ENCODE peak calls at places on chromosomes 2 and 18, in seven cellular contexts. Z is NCI-H524, M is A172, N is GM23248, J is A673, R is IMR-90, D is GM19239. Y is an unnamed sample.

GRCh38 chr18:63505566-63506335 is 29.0 kb downstream of the SERPINB5 start:
- DNase-seq in D (no peak), N (peak), J (peak), M (peak), R (peak), Z (peak), Y (peak)

GRCh38 chr18:76053551-76053950 is 441.5 kb downstream of the ZNF516 start:
- DNase-seq in R (no peak), J (no peak), M (no peak), Z (no peak), N (no peak), D (no peak), Y (no peak)

GRCh38 chr2:172098650-172099471 is 3.8 kb downstream of the DLX2 start:
- DNase-seq in J (peak), N (peak), R (peak), Z (no peak), D (no peak), M (peak), Y (no peak)

GRCh38 chr2:84970266-84970955 is 550 bp upstream of the KCMF1 start:
- DNase-seq in N (peak), J (peak), D (peak), M (peak), Z (no peak), R (peak), Y (peak)

GRCh38 chr2:72330673-72331072 is 183.0 kb upstream of the CYP26B1 start:
- DNase-seq in D (no peak), M (no peak), N (no peak), R (peak), Z (no peak), J (peak), Y (no peak)

GRCh38 chr2:207258191-207258991 is 92.6 kb upstream of the KLF7 start:
- DNase-seq in R (peak), M (peak), D (no peak), N (peak), J (peak), Z (peak), Y (peak)

GRCh38 chr18:26863921-26864497 is 1.5 kb downstream of the AQP4 start:
- DNase-seq in J (no peak), N (no peak), D (no peak), Z (no peak), R (no peak), M (no peak), Y (no peak)

GRCh38 chr2:14303366-14304115 is 329.0 kb upstream of the LRATD1 start:
- DNase-seq in Z (no peak), R (no peak), J (no peak), D (no peak), M (no peak), N (no peak), Y (no peak)

GRCh38 chr2:28716265-28716865 is 35.3 kb upstream of the PPP1CB start:
- DNase-seq in D (no peak), Z (no peak), M (peak), N (peak), J (peak), R (peak), Y (peak)

GRCh38 chr2:198657520-198658121 is 800.1 kb downstream of the SATB2 start:
- DNase-seq in M (peak), N (peak), J (peak), R (peak), D (no peak), Z (no peak), Y (peak)

Y was measured in D341Med.